ENCODE peak calls at places on chromosomes 1 and 21, in four cellular contexts. P is fibroblast of mammary gland, F is Caco-2, V is WERI-Rb-1. S is an unnamed sample.

GRCh38 chr21:29340228-29340627 is 41.5 kb downstream of the BACH1 start:
- DNase-seq in V (no peak), F (no peak), P (peak), S (no peak)

GRCh38 chr1:19644761-19645543 is 841 bp downstream of the NBL1 start:
- DNase-seq in V (peak), F (no peak), P (no peak), S (no peak)

GRCh38 chr1:225765982-225766674 is 11.5 kb upstream of the SRP9 start:
- DNase-seq in P (no peak), F (peak), V (no peak), S (no peak)

GRCh38 chr1:111275079-111275478 is 15.6 kb upstream of the CHIA start:
- DNase-seq in P (peak), V (no peak), F (no peak), S (peak)

GRCh38 chr1:58466618-58467241 is 79.8 kb downstream of the OMA1 start:
- DNase-seq in F (no peak), P (no peak), V (no peak), S (no peak)

GRCh38 chr1:247360991-247361721 is 29.5 kb upstream of the ZNF496 start:
- DNase-seq in P (peak), V (no peak), F (no peak), S (peak)

GRCh38 chr1:114003431-114003830 is 24.2 kb downstream of the OLFML3 start:
- DNase-seq in P (no peak), F (no peak), V (no peak), S (no peak)

GRCh38 chr1:235069171-235069570 is 59.5 kb downstream of the TOMM20 start:
- DNase-seq in V (no peak), F (no peak), P (no peak), S (no peak)

GRCh38 chr1:160724445-160725242 is 13.0 kb upstream of the CD48 start:
- DNase-seq in V (no peak), P (no peak), F (no peak), S (no peak)

GRCh38 chr1:198212675-198213074 is 55.9 kb downstream of the NEK7 start:
- DNase-seq in P (peak), F (no peak), V (no peak), S (peak)

GRCh38 chr1:96372881-96373280 is 348.7 kb upstream of the PTBP2 start:
- DNase-seq in P (no peak), F (no peak), V (no peak), S (no peak)

GRCh38 chr1:96306809-96307208 is 414.8 kb upstream of the PTBP2 start:
- DNase-seq in F (no peak), V (no peak), P (peak), S (peak)

GRCh38 chr1:29517251-29518080 is 281.1 kb downstream of the PTPRU start:
- DNase-seq in V (no peak), F (no peak), P (no peak), S (no peak)

GRCh38 chr21:34702341-34702807 is 33.6 kb downstream of the CLIC6 start:
- DNase-seq in F (no peak), V (no peak), P (peak), S (peak)

GRCh38 chr1:99996951-99997350 is 27.2 kb downstream of the SLC35A3 start:
- DNase-seq in F (no peak), V (no peak), P (no peak), S (no peak)

GRCh38 chr1:61012365-61012764 is 70.0 kb upstream of the NFIA start:
- DNase-seq in V (no peak), P (no peak), F (no peak), S (no peak)

GRCh38 chr21:42964561-42965560 is 9.5 kb upstream of the PKNOX1 start:
- DNase-seq in F (no peak), V (no peak), P (no peak), S (no peak)

GRCh38 chr1:67850151-67850551 is 16.9 kb upstream of the GNG12 start:
- DNase-seq in V (no peak), P (peak), F (peak), S (peak)

GRCh38 chr1:29876902-29877301 is 640.6 kb downstream of the PTPRU start:
- DNase-seq in F (no peak), V (peak), P (no peak), S (no peak)

GRCh38 chr1:59013276-59013927 is 229.6 kb upstream of the JUN start:
- DNase-seq in P (peak), V (no peak), F (no peak), S (peak)

GRCh38 chr1:244057474-244058385 is 6.6 kb downstream of the ZBTB18 start:
- DNase-seq in P (no peak), V (no peak), F (no peak), S (no peak)

GRCh38 chr21:44838951-44839350 is 21.1 kb upstream of the SUMO3 start:
- DNase-seq in P (no peak), V (no peak), F (no peak), S (no peak)

GRCh38 chr21:36829116-36829515 is 130.2 kb downstream of the SIM2 start:
- DNase-seq in F (no peak), P (no peak), V (no peak), S (no peak)

GRCh38 chr1:175702079-175702795 is 41.2 kb downstream of the TNR start:
- DNase-seq in P (no peak), V (no peak), F (no peak), S (no peak)

GRCh38 chr21:44050276-44050675 is 38.2 kb downstream of the TRAPPC10 start:
- DNase-seq in V (no peak), F (no peak), P (no peak), S (no peak)

GRCh38 chr1:184854456-184855180 is 100.0 kb upstream of the EDEM3 start:
- DNase-seq in P (peak), F (no peak), V (no peak), S (peak)

GRCh38 chr1:155068599-155068998 is 5.1 kb downstream of the EFNA4 start:
- DNase-seq in F (no peak), V (no peak), P (no peak), S (no peak)

GRCh38 chr1:207820568-207821463 is 69.0 kb downstream of the CD46 start:
- DNase-seq in P (no peak), V (no peak), F (no peak), S (no peak)

GRCh38 chr1:145947551-145947950 is 10.3 kb downstream of the LIX1L start:
- DNase-seq in F (no peak), P (no peak), V (no peak), S (no peak)
- TF ChIP-seq CTCF in F (no peak), P (no peak), V (no peak), S (no peak)

GRCh38 chr21:39852021-39852721 is 15.1 kb upstream of the PCP4 start:
- DNase-seq in F (peak), V (no peak), P (no peak), S (no peak)
- H3K4me3 ChIP-seq in F (no peak), V (no peak), P (no peak), S (no peak)

GRCh38 chr1:213135572-213135971 is 84.5 kb downstream of the RPS6KC1 start:
- DNase-seq in F (no peak), P (peak), V (no peak), S (peak)

GRCh38 chr1:213127074-213127473 is 76.0 kb downstream of the RPS6KC1 start:
- DNase-seq in P (peak), F (no peak), V (no peak), S (no peak)

GRCh38 chr1:213136190-213136917 is 85.3 kb downstream of the RPS6KC1 start:
- DNase-seq in V (no peak), F (peak), P (no peak), S (no peak)

GRCh38 chr1:213131851-213132655 is 81.0 kb downstream of the RPS6KC1 start:
- DNase-seq in V (no peak), P (no peak), F (no peak), S (no peak)
- TF ChIP-seq CTCF in V (no peak), P (peak), F (no peak), S (no peak)

DNA sequence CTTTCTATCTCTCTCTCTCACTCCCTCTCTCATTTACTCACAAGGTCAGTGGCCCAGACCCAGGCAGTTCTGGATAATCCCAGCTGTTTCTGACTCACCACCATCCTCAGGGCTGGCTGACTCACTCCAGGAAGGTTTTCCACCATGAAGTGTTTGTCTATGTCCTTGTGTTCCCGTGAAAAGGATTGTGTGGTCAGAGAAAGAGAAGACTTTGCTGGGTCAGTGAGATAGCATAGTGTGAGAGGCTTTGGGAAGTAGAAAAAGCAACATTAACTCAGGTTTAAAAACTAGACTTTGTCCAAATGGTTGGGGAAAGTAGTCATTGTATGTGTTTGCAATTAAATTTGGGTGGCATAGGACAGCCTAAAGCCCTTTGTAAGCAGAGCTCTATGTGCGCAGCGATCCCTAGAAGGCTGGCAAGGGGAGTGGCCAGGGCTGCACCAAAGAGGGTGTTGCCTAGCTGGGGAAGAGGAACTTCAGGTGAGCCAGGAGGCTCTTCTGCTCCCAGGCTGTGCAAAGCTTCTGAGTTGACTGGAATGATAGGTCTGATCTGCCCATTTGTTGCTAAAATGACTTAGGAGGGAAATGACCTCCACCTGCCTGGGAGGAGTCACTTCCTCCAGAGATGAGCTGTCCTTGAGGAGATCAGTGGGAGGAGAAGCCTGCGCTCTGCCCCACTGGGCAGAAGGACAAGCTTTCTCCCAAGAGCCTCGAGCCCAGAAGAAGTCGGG is 4.9 kb upstream of the CAPN2 start:
- DNase-seq in V (no peak), P (peak), F (peak), S (peak)
- H3K4me3 ChIP-seq in V (no peak), P (peak), F (no peak), S (peak)

GRCh38 chr1:84146375-84147032 is 2.4 kb downstream of the PRKACB start:
- DNase-seq in V (no peak), P (peak), F (no peak), S (peak)
- TF ChIP-seq CTCF in V (no peak), P (no peak), F (no peak), S (no peak)

S was measured in AG10803.